ENCODE peak calls at places on chromosomes 7 and 10, in eight cellular contexts. T is MM.1S, P is colonic mucosa, Z is cardiac muscle cell, S is hepatocyte, H is A549, G is body of pancreas, W is fibroblast of lung. E is an unnamed sample.
A peak's percentile ranks its signal among the peaks of the same experiment; 100 is the strongest.

GRCh38 chr10:132322621-132323048 is 9.4 kb upstream of the LRRC27 start:
- DNase-seq in T (no peak), P (no peak), Z (peak; percentile 90), S (no peak), H (peak; percentile 64), G (no peak), W (no peak), E (no peak)

GRCh38 chr7:47239927-47240570 is 341.9 kb downstream of the TNS3 start:
- DNase-seq in T (no peak), P (no peak), Z (peak; percentile 25), S (no peak), H (no peak), G (no peak), W (no peak), E (no peak)

GRCh38 chr10:62816179-62817119 is at the start of gene EGR2:
- DNase-seq in T (peak; percentile 94), P (peak; percentile 95), Z (peak; percentile 97), S (peak; percentile 96), H (peak; percentile 90), G (peak; percentile 96), W (peak; percentile 98), E (peak; percentile 91)

GRCh38 chr7:121016976-121017375 is 28.5 kb downstream of the CPED1 start:
- DNase-seq in T (no peak), P (no peak), Z (peak; percentile 40), S (no peak), H (no peak), G (no peak), W (peak; percentile 66), E (no peak)

GRCh38 chr10:29448125-29448524 is 159.3 kb downstream of the LYZL1 start:
- DNase-seq in T (no peak), P (no peak), Z (no peak), S (no peak), H (no peak), G (no peak), W (no peak), E (no peak)

GRCh38 chr7:135744938-135745701 is 3.5 kb downstream of the FAM180A start:
- DNase-seq in T (no peak), P (no peak), Z (peak; percentile 59), S (no peak), H (no peak), G (no peak), W (peak; percentile 96), E (peak; percentile 95)

GRCh38 chr10:43076876-43077420 is at the start of gene RET:
- DNase-seq in T (no peak), P (peak; percentile 63), Z (no peak), S (peak; percentile 21), H (peak; percentile 65), G (peak; percentile 43), W (no peak), E (no peak)

GRCh38 chr10:49691588-49691987 is 12.1 kb downstream of the C10orf53 start:
- DNase-seq in T (no peak), P (no peak), Z (no peak), S (no peak), H (no peak), G (no peak), W (no peak), E (no peak)

GRCh38 chr7:29557954-29558353 is 5.7 kb upstream of the PRR15 start:
- DNase-seq in T (no peak), P (no peak), Z (peak; percentile 34), S (peak; percentile 56), H (no peak), G (peak; percentile 51), W (no peak), E (no peak)

GRCh38 chr10:36425140-36425797 is 700.1 kb upstream of the ANKRD30A start:
- DNase-seq in T (no peak), P (no peak), Z (no peak), S (no peak), H (no peak), G (no peak), W (no peak), E (no peak)

GRCh38 chr7:46844486-46844885 is 737.4 kb downstream of the TNS3 start:
- DNase-seq in T (no peak), P (no peak), Z (peak; percentile 18), S (no peak), H (no peak), G (no peak), W (peak; percentile 81), E (no peak)

GRCh38 chr7:140752533-140752932 is 56.0 kb downstream of the NDUFB2 start:
- DNase-seq in T (no peak), P (no peak), Z (no peak), S (no peak), H (no peak), G (no peak), W (no peak), E (no peak)

GRCh38 chr7:156903232-156903909 is 10.4 kb upstream of the LMBR1 start:
- DNase-seq in T (no peak), P (no peak), Z (peak; percentile 53), S (no peak), H (no peak), G (peak; percentile 30), W (peak; percentile 75), E (peak; percentile 62)

GRCh38 chr10:132094581-132095234 is 29.0 kb downstream of the JAKMIP3 start:
- DNase-seq in T (no peak), P (no peak), Z (no peak), S (peak; percentile 6), H (peak; percentile 26), G (no peak), W (no peak), E (no peak)

GRCh38 chr10:75375828-75376227 is 25.7 kb downstream of the ZNF503 start:
- DNase-seq in T (no peak), P (no peak), Z (no peak), S (no peak), H (no peak), G (peak; percentile 51), W (no peak), E (no peak)

GRCh38 chr7:116328161-116328560 is 117.8 kb downstream of the TES start:
- DNase-seq in T (no peak), P (no peak), Z (peak; percentile 41), S (no peak), H (no peak), G (no peak), W (no peak), E (no peak)

GRCh38 chr10:70106958-70107791 is 25.4 kb downstream of the AIFM2 start:
- DNase-seq in T (no peak), P (no peak), Z (no peak), S (no peak), H (no peak), G (no peak), W (peak; percentile 6), E (no peak)

GRCh38 chr10:102311025-102311420 is 65.7 kb downstream of the GBF1 start:
- DNase-seq in T (no peak), P (no peak), Z (no peak), S (no peak), H (no peak), G (no peak), W (no peak), E (peak; percentile 17)

GRCh38 chr10:49113741-49114141 is 1.6 kb downstream of the VSTM4 start:
- DNase-seq in T (no peak), P (no peak), Z (no peak), S (no peak), H (no peak), G (no peak), W (peak; percentile 13), E (no peak)

GRCh38 chr7:27182861-27183681 is 2.0 kb downstream of the HOXA11 start:
- DNase-seq in T (no peak), P (no peak), Z (no peak), S (no peak), H (no peak), G (no peak), W (no peak), E (no peak)

GRCh38 chr10:35043796-35044344 is 46.3 kb downstream of the CUL2 start:
- DNase-seq in T (no peak), P (no peak), Z (no peak), S (no peak), H (no peak), G (no peak), W (peak; percentile 48), E (no peak)

GRCh38 chr10:97905276-97905675 is 55.6 kb downstream of the GOLGA7B start:
- DNase-seq in T (no peak), P (no peak), Z (no peak), S (no peak), H (no peak), G (no peak), W (no peak), E (no peak)
- H3K4me1 ChIP-seq in T (no peaks in the 10 kb centered on the region), P (no peaks in the 10 kb centered on the region), Z (peaks cover 3% of the 10 kb centered on the region), S (no peaks in the 10 kb centered on the region), H (no peaks in the 10 kb centered on the region), G (no peaks in the 10 kb centered on the region), W (no peaks in the 10 kb centered on the region), E (no peaks in the 10 kb centered on the region)

GRCh38 chr7:149775176-149775556 is 1.8 kb upstream of the ZNF467 start:
- DNase-seq in T (no peak), P (no peak), Z (no peak), S (no peak), H (no peak), G (no peak), W (no peak), E (no peak)
- H3K27ac ChIP-seq in T (no peak overlapping the region), P (no peak overlapping the region), Z (no peak overlapping the region), S (no peak overlapping the region), H (no peak overlapping the region), G (no peak overlapping the region), W (no peak overlapping the region), E (no peak overlapping the region)

GRCh38 chr10:124599588-124600050 is 138.0 kb downstream of the LHPP start:
- DNase-seq in T (no peak), P (no peak), Z (no peak), S (no peak), H (no peak), G (no peak), W (no peak), E (no peak)
- H3K4me1 ChIP-seq in T (no peaks in the 10 kb centered on the region), P (no peaks in the 10 kb centered on the region), Z (no peaks in the 10 kb centered on the region), S (no peaks in the 10 kb centered on the region), H (peaks cover 6% of the 10 kb centered on the region), G (peaks cover 8% of the 10 kb centered on the region), W (no peaks in the 10 kb centered on the region), E (no peaks in the 10 kb centered on the region)

GRCh38 chr10:119371704-119372663 is 164.6 kb downstream of the GRK5 start:
- DNase-seq in T (no peak), P (no peak), Z (peak; percentile 27), S (no peak), H (no peak), G (no peak), W (no peak), E (no peak)

GRCh38 chr10:119377431-119377830 is 165.1 kb downstream of the RGS10 start:
- DNase-seq in T (no peak), P (no peak), Z (no peak), S (no peak), H (no peak), G (no peak), W (no peak), E (no peak)

GRCh38 chr10:119370972-119371703 is 163.8 kb downstream of the GRK5 start:
- DNase-seq in T (no peak), P (no peak), Z (peak; percentile 88), S (no peak), H (no peak), G (no peak), W (peak; percentile 68), E (no peak)

GRCh38 chr10:119375574-119376265 is 166.8 kb downstream of the RGS10 start:
- DNase-seq in T (no peak), P (no peak), Z (peak; percentile 55), S (peak; percentile 28), H (no peak), G (no peak), W (no peak), E (no peak)

DNA sequence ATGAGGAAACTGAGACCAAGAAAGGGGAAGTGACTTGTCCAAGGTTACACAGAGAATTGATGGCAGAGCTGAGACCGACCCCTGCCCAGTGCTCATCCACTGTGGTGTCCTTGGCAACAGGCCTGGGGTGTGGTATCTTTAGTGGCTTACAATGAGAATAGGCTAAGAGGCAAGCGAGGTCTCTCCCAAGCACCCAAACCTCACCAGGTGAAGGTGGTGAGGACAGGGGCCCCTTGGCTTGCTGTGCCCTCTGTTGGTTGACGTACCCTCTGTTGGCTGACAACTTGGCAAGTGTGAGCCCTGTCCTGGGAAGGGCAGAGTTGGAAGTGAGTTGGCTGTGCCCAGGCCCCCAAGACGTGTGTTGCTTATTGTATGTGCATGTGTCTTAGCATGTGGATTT is 166.9 kb downstream of the GRK5 start:
- DNase-seq in T (no peak), P (no peak), Z (no peak), S (no peak), H (no peak), G (no peak), W (no peak), E (no peak)
- H3K27ac ChIP-seq in T (no peak overlapping the region), P (no peak overlapping the region), Z (no peak overlapping the region), S (no peak overlapping the region), H (no peak overlapping the region), G (no peak overlapping the region), W (no peak overlapping the region), E (no peak overlapping the region)

E was measured in foreskin keratinocyte.